ENCODE peak calls at places on chromosome 9, in seven cellular contexts. H is lower leg skin, G is left ventricle myocardium inferior, F is pancreas, N is uterus, J is psoas muscle, T is breast epithelium. S is an unnamed sample.

GRCh38 chr9:80707120-80707519 is 982.2 kb downstream of the TLE1 start:
- DNase-seq in H (no peak), G (no peak), F (no peak), N (no peak), J (no peak), T (no peak), S (peak; percentile 44)

GRCh38 chr9:94861589-94862241 is 135.2 kb downstream of the AOPEP start:
- DNase-seq in H (no peak), G (no peak), F (no peak), N (peak; percentile 69), J (no peak), T (no peak), S (no peak)

GRCh38 chr9:74379718-74380117 is 117.4 kb upstream of the RORB start:
- DNase-seq in H (no peak), G (no peak), F (peak; percentile 9), N (no peak), J (no peak), T (no peak), S (peak; percentile 33)

GRCh38 chr9:117412006-117412715 is 2.7 kb downstream of the ASTN2 start:
- DNase-seq in H (no peak), G (no peak), F (no peak), N (no peak), J (no peak), T (no peak), S (no peak)

GRCh38 chr9:120418315-120418714 is 161.7 kb downstream of the CDK5RAP2 start:
- DNase-seq in H (no peak), G (no peak), F (no peak), N (no peak), J (no peak), T (no peak), S (no peak)

GRCh38 chr9:88826651-88827245 is 164.5 kb upstream of the S1PR3 start:
- DNase-seq in H (no peak), G (no peak), F (no peak), N (no peak), J (no peak), T (no peak), S (no peak)

GRCh38 chr9:88804289-88804596 is 187.0 kb upstream of the S1PR3 start:
- DNase-seq in H (no peak), G (no peak), F (no peak), N (no peak), J (no peak), T (no peak), S (no peak)

GRCh38 chr9:15469406-15469805 is 41.4 kb downstream of the PSIP1 start:
- DNase-seq in H (no peak), G (no peak), F (no peak), N (no peak), J (no peak), T (no peak), S (no peak)

GRCh38 chr9:135095470-135096407 is 8.3 kb downstream of the OLFM1 start:
- DNase-seq in H (no peak), G (no peak), F (no peak), N (no peak), J (no peak), T (no peak), S (no peak)

GRCh38 chr9:126363847-126364671 is 37.4 kb downstream of the MVB12B start:
- DNase-seq in H (peak; percentile 72), G (no peak), F (no peak), N (no peak), J (no peak), T (no peak), S (peak; percentile 61)

GRCh38 chr9:99870126-99870525 is 36.3 kb upstream of the STX17 start:
- DNase-seq in H (no peak), G (no peak), F (no peak), N (no peak), J (no peak), T (no peak), S (no peak)

GRCh38 chr9:70587143-70587710 is 172.8 kb upstream of the KLF9 start:
- DNase-seq in H (no peak), G (no peak), F (no peak), N (peak; percentile 67), J (no peak), T (no peak), S (no peak)

GRCh38 chr9:73643379-73644013 is 491.8 kb downstream of the ANXA1 start:
- DNase-seq in H (no peak), G (no peak), F (no peak), N (no peak), J (no peak), T (no peak), S (peak; percentile 79)

GRCh38 chr9:96856363-96857286 is 2.3 kb upstream of the ZNF782 start:
- DNase-seq in H (no peak), G (peak; percentile 27), F (peak; percentile 79), N (no peak), J (peak; percentile 68), T (no peak), S (peak; percentile 64)

GRCh38 chr9:136526625-136527066 is 19.2 kb downstream of the NOTCH1 start:
- DNase-seq in H (no peak), G (no peak), F (no peak), N (no peak), J (no peak), T (no peak), S (no peak)

GRCh38 chr9:125631391-125632085 is 75.5 kb downstream of the MAPKAP1 start:
- DNase-seq in H (no peak), G (no peak), F (no peak), N (no peak), J (no peak), T (no peak), S (peak; percentile 26)

GRCh38 chr9:98639133-98639532 is 69.6 kb downstream of the GABBR2 start:
- DNase-seq in H (peak; percentile 32), G (no peak), F (no peak), N (no peak), J (no peak), T (no peak), S (no peak)

GRCh38 chr9:136651859-136652258 is 10.9 kb upstream of the EGFL7 start:
- DNase-seq in H (no peak), G (no peak), F (no peak), N (no peak), J (no peak), T (no peak), S (no peak)

GRCh38 chr9:20580673-20581072 is 41.6 kb downstream of the MLLT3 start:
- DNase-seq in H (no peak), G (no peak), F (no peak), N (no peak), J (no peak), T (no peak), S (no peak)

GRCh38 chr9:2016411-2017208 is 1.5 kb downstream of the SMARCA2 start:
- DNase-seq in H (peak; percentile 96), G (peak; percentile 83), F (peak; percentile 81), N (peak; percentile 77), J (peak; percentile 88), T (peak; percentile 88), S (peak; percentile 75)
- TF ChIP-seq CTCF in H (no peak), G (peak; percentile 7), F (no peak), N (no peak), J (no peak), T (no peak), S (no peak)

GRCh38 chr9:17402309-17402708 is 176.6 kb upstream of the SH3GL2 start:
- DNase-seq in H (no peak), G (no peak), F (no peak), N (no peak), J (no peak), T (no peak), S (peak; percentile 7)
- TF ChIP-seq CTCF in H (no peak), G (no peak), F (no peak), N (no peak), J (no peak), T (no peak), S (no peak)

GRCh38 chr9:123825337-123825736 is 104.6 kb downstream of the DENND1A start:
- DNase-seq in H (no peak), G (no peak), F (no peak), N (no peak), J (no peak), T (no peak), S (peak; percentile 28)
- TF ChIP-seq CTCF in H (no peak), G (peak; percentile 29), F (no peak), N (no peak), J (peak; percentile 32), T (no peak), S (no peak)

GRCh38 chr9:36974731-36975130 is 59.3 kb downstream of the PAX5 start:
- DNase-seq in H (no peak), G (no peak), F (no peak), N (no peak), J (no peak), T (no peak), S (no peak)
- TF ChIP-seq CTCF in H (no peak), G (no peak), F (no peak), N (no peak), J (no peak), T (no peak), S (no peak)

DNA sequence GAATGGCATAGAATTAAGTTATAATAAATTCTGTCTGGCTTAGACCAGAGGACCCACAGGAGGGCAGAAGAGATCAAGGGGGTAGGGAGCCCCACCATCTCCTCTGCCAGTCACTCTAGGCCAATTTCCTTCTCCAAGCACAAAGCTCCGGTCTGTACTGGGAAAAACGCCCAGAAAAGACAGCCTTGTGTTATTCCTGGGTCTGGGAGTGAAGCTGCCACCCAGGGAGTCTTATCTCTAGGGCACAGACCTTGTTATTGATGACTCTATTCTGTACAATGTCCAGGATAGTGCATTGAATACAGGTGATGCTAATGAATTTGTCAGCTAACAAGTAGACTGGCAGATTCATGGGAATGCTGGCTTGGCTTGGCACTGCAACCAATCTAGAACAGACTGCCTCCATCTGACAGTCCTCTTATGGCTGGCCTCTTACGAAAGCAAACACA is 60.7 kb downstream of the MED27 start:
- DNase-seq in H (no peak), G (no peak), F (no peak), N (no peak), J (no peak), T (no peak), S (no peak)
- TF ChIP-seq CTCF in H (no peak), G (no peak), F (no peak), N (no peak), J (no peak), T (no peak), S (no peak)

GRCh38 chr9:112925058-112925641 is 34.5 kb upstream of the SLC46A2 start:
- DNase-seq in H (no peak), G (no peak), F (no peak), N (no peak), J (no peak), T (no peak), S (peak; percentile 69)
- TF ChIP-seq CTCF in H (no peak), G (peak; percentile 52), F (no peak), N (no peak), J (peak; percentile 23), T (no peak), S (peak; percentile 70)

GRCh38 chr9:21995652-21996275 is 1.2 kb downstream of the CDKN2B-AS1 start:
- DNase-seq in H (peak; percentile 88), G (peak; percentile 49), F (peak; percentile 54), N (no peak), J (peak; percentile 66), T (no peak), S (no peak)
- TF ChIP-seq CTCF in H (no peak), G (peak; percentile 37), F (no peak), N (no peak), J (no peak), T (no peak), S (peak; percentile 32)

S was measured in RWPE1.